ENCODE peak calls at places on chromosomes 1 and 21, in eight cellular contexts. One of them, this sample, is unnamed.

GRCh38 chr1:25106352-25106751 is 126.0 kb downstream of the SYF2 start:
- DNase-seq in NCI-H1417: no peak
- DNase-seq in esophagus squamous epithelium: no peak
- DNase-seq in astrocyte of the hippocampus: no peak
- DNase-seq in GOT3: no peak
- DNase-seq in GM06990: peak; percentile 41
- DNase-seq in upper lobe of right lung: no peak
- DNase-seq in T follicular helper cell: no peak
- DNase-seq in this sample: no peak

GRCh38 chr1:226109829-226110248 is 47.3 kb downstream of the H3-3A start:
- DNase-seq in astrocyte of the hippocampus: peak; percentile 92
- DNase-seq in upper lobe of right lung: peak; percentile 95
- DNase-seq in NCI-H1417: peak; percentile 88
- DNase-seq in GM06990: peak; percentile 91
- DNase-seq in T follicular helper cell: peak; percentile 59
- DNase-seq in GOT3: no peak
- DNase-seq in esophagus squamous epithelium: peak; percentile 60
- DNase-seq in this sample: peak; percentile 58

GRCh38 chr1:228155596-228156517 is 6.1 kb downstream of the GJC2 start:
- DNase-seq in astrocyte of the hippocampus: no peak
- DNase-seq in GOT3: no peak
- DNase-seq in T follicular helper cell: no peak
- DNase-seq in upper lobe of right lung: peak; percentile 55
- DNase-seq in GM06990: no peak
- DNase-seq in esophagus squamous epithelium: no peak
- DNase-seq in NCI-H1417: no peak
- DNase-seq in this sample: no peak

GRCh38 chr21:27703806-27704205 is 736.9 kb upstream of the ADAMTS5 start:
- DNase-seq in T follicular helper cell: no peak
- DNase-seq in astrocyte of the hippocampus: no peak
- DNase-seq in GOT3: no peak
- DNase-seq in upper lobe of right lung: no peak
- DNase-seq in GM06990: no peak
- DNase-seq in NCI-H1417: no peak
- DNase-seq in esophagus squamous epithelium: no peak
- DNase-seq in this sample: no peak

GRCh38 chr1:220441211-220441610 is 86.7 kb upstream of the MARK1 start:
- DNase-seq in astrocyte of the hippocampus: no peak
- DNase-seq in esophagus squamous epithelium: no peak
- DNase-seq in GM06990: no peak
- DNase-seq in T follicular helper cell: no peak
- DNase-seq in NCI-H1417: no peak
- DNase-seq in GOT3: no peak
- DNase-seq in upper lobe of right lung: no peak
- DNase-seq in this sample: no peak

GRCh38 chr21:35976481-35976880 is 83.8 kb downstream of the SETD4 start:
- DNase-seq in esophagus squamous epithelium: no peak
- DNase-seq in GM06990: no peak
- DNase-seq in T follicular helper cell: no peak
- DNase-seq in NCI-H1417: no peak
- DNase-seq in astrocyte of the hippocampus: no peak
- DNase-seq in upper lobe of right lung: no peak
- DNase-seq in GOT3: no peak
- DNase-seq in this sample: no peak

GRCh38 chr1:23249785-23250184 is 32.5 kb upstream of the HTR1D start:
- DNase-seq in NCI-H1417: no peak
- DNase-seq in T follicular helper cell: no peak
- DNase-seq in astrocyte of the hippocampus: no peak
- DNase-seq in esophagus squamous epithelium: no peak
- DNase-seq in GM06990: no peak
- DNase-seq in GOT3: no peak
- DNase-seq in upper lobe of right lung: no peak
- DNase-seq in this sample: no peak

GRCh38 chr1:202234331-202235002 is 40.9 kb downstream of the LGR6 start:
- DNase-seq in NCI-H1417: no peak
- DNase-seq in T follicular helper cell: no peak
- DNase-seq in GOT3: no peak
- DNase-seq in astrocyte of the hippocampus: peak; percentile 68
- DNase-seq in upper lobe of right lung: no peak
- DNase-seq in esophagus squamous epithelium: no peak
- DNase-seq in GM06990: no peak
- DNase-seq in this sample: no peak

GRCh38 chr1:44327679-44328491 is 27.2 kb downstream of the ERI3 start:
- DNase-seq in NCI-H1417: peak; percentile 75
- DNase-seq in esophagus squamous epithelium: peak; percentile 8
- DNase-seq in upper lobe of right lung: peak; percentile 82
- DNase-seq in GOT3: peak; percentile 92
- DNase-seq in T follicular helper cell: no peak
- DNase-seq in GM06990: no peak
- DNase-seq in astrocyte of the hippocampus: peak; percentile 100
- DNase-seq in this sample: no peak

GRCh38 chr21:14603202-14603601 is 57.1 kb upstream of the SAMSN1 start:
- DNase-seq in GOT3: no peak
- DNase-seq in upper lobe of right lung: no peak
- DNase-seq in astrocyte of the hippocampus: peak; percentile 49
- DNase-seq in NCI-H1417: no peak
- DNase-seq in esophagus squamous epithelium: no peak
- DNase-seq in GM06990: no peak
- DNase-seq in T follicular helper cell: no peak
- DNase-seq in this sample: no peak

GRCh38 chr1:218785928-218786327 is 387.8 kb upstream of the LYPLAL1 start:
- DNase-seq in NCI-H1417: no peak
- DNase-seq in upper lobe of right lung: no peak
- DNase-seq in esophagus squamous epithelium: no peak
- DNase-seq in GM06990: no peak
- DNase-seq in astrocyte of the hippocampus: peak; percentile 81
- DNase-seq in T follicular helper cell: no peak
- DNase-seq in GOT3: no peak
- DNase-seq in this sample: no peak

GRCh38 chr1:21302747-21303715 is 12.8 kb upstream of the ECE1 start:
- DNase-seq in GM06990: no peak
- DNase-seq in T follicular helper cell: no peak
- DNase-seq in GOT3: no peak
- DNase-seq in astrocyte of the hippocampus: no peak
- DNase-seq in esophagus squamous epithelium: no peak
- DNase-seq in NCI-H1417: peak; percentile 6
- DNase-seq in upper lobe of right lung: no peak
- DNase-seq in this sample: no peak

GRCh38 chr1:235882816-235883215 is 16.1 kb upstream of the LYST start:
- DNase-seq in astrocyte of the hippocampus: no peak
- DNase-seq in esophagus squamous epithelium: no peak
- DNase-seq in GM06990: no peak
- DNase-seq in upper lobe of right lung: no peak
- DNase-seq in GOT3: no peak
- DNase-seq in NCI-H1417: no peak
- DNase-seq in T follicular helper cell: no peak
- DNase-seq in this sample: no peak

GRCh38 chr1:199298825-199299224 is 660.0 kb downstream of the PTPRC start:
- DNase-seq in NCI-H1417: no peak
- DNase-seq in GOT3: no peak
- DNase-seq in upper lobe of right lung: no peak
- DNase-seq in astrocyte of the hippocampus: no peak
- DNase-seq in GM06990: no peak
- DNase-seq in esophagus squamous epithelium: no peak
- DNase-seq in T follicular helper cell: no peak
- DNase-seq in this sample: no peak

GRCh38 chr1:42282024-42282579 is 52.9 kb downstream of the FOXJ3 start:
- DNase-seq in T follicular helper cell: no peak
- DNase-seq in esophagus squamous epithelium: no peak
- DNase-seq in upper lobe of right lung: no peak
- DNase-seq in GOT3: no peak
- DNase-seq in NCI-H1417: no peak
- DNase-seq in astrocyte of the hippocampus: peak; percentile 39
- DNase-seq in GM06990: no peak
- DNase-seq in this sample: no peak

GRCh38 chr1:202349263-202349928 is 897 bp downstream of the PPP1R12B start:
- DNase-seq in T follicular helper cell: no peak
- DNase-seq in astrocyte of the hippocampus: peak; percentile 61
- DNase-seq in esophagus squamous epithelium: no peak
- DNase-seq in NCI-H1417: no peak
- DNase-seq in upper lobe of right lung: no peak
- DNase-seq in GOT3: no peak
- DNase-seq in GM06990: no peak
- DNase-seq in this sample: no peak

GRCh38 chr1:243982451-243983018 is 68.5 kb upstream of the ZBTB18 start:
- DNase-seq in T follicular helper cell: no peak
- DNase-seq in GM06990: no peak
- DNase-seq in esophagus squamous epithelium: no peak
- DNase-seq in GOT3: no peak
- DNase-seq in NCI-H1417: no peak
- DNase-seq in astrocyte of the hippocampus: no peak
- DNase-seq in upper lobe of right lung: no peak
- DNase-seq in this sample: no peak

GRCh38 chr21:16583567-16583966 is 853.8 kb downstream of the USP25 start:
- DNase-seq in T follicular helper cell: no peak
- DNase-seq in astrocyte of the hippocampus: no peak
- DNase-seq in GOT3: no peak
- DNase-seq in GM06990: no peak
- DNase-seq in esophagus squamous epithelium: no peak
- DNase-seq in upper lobe of right lung: no peak
- DNase-seq in NCI-H1417: no peak
- DNase-seq in this sample: no peak

GRCh38 chr1:97144527-97144926 is 422.9 kb downstream of the PTBP2 start:
- DNase-seq in upper lobe of right lung: no peak
- DNase-seq in GM06990: no peak
- DNase-seq in astrocyte of the hippocampus: peak; percentile 70
- DNase-seq in GOT3: no peak
- DNase-seq in T follicular helper cell: no peak
- DNase-seq in NCI-H1417: no peak
- DNase-seq in esophagus squamous epithelium: no peak
- DNase-seq in this sample: no peak

GRCh38 chr1:206583461-206584264 is 28.6 kb downstream of the EIF2D start:
- DNase-seq in NCI-H1417: peak; percentile 65
- DNase-seq in T follicular helper cell: peak; percentile 81
- DNase-seq in astrocyte of the hippocampus: peak; percentile 82
- DNase-seq in GOT3: peak; percentile 16
- DNase-seq in GM06990: no peak
- DNase-seq in upper lobe of right lung: peak; percentile 82
- DNase-seq in esophagus squamous epithelium: no peak
- DNase-seq in this sample: peak; percentile 89

GRCh38 chr1:3093928-3094626 is 25.1 kb downstream of the PRDM16 start:
- DNase-seq in astrocyte of the hippocampus: no peak
- DNase-seq in esophagus squamous epithelium: no peak
- DNase-seq in upper lobe of right lung: no peak
- DNase-seq in T follicular helper cell: no peak
- DNase-seq in GOT3: no peak
- DNase-seq in NCI-H1417: no peak
- DNase-seq in GM06990: no peak
- DNase-seq in this sample: no peak

GRCh38 chr1:25684216-25684965 is 67.8 kb downstream of the MAN1C1 start:
- DNase-seq in NCI-H1417: no peak
- DNase-seq in GM06990: no peak
- DNase-seq in astrocyte of the hippocampus: peak; percentile 78
- DNase-seq in upper lobe of right lung: no peak
- DNase-seq in GOT3: no peak
- DNase-seq in esophagus squamous epithelium: no peak
- DNase-seq in T follicular helper cell: no peak
- DNase-seq in this sample: no peak

GRCh38 chr1:208090776-208091291 is 153.3 kb downstream of the PLXNA2 start:
- DNase-seq in NCI-H1417: no peak
- DNase-seq in astrocyte of the hippocampus: no peak
- DNase-seq in GOT3: no peak
- DNase-seq in esophagus squamous epithelium: no peak
- DNase-seq in GM06990: no peak
- DNase-seq in T follicular helper cell: no peak
- DNase-seq in upper lobe of right lung: no peak
- DNase-seq in this sample: no peak